ENCODE peak calls at places on chromosomes 16 and 17, in seven cellular contexts. One of them, this sample, is unnamed.

GRCh38 chr16:65745-66144 is 6.7 kb downstream of the RHBDF1 start:
- DNase-seq in HCT116: peak
- DNase-seq in DND-41: peak
- DNase-seq in PC-3: peak
- DNase-seq in HepG2: peak
- DNase-seq in keratinocyte: no peak
- DNase-seq in neural progenitor cell: peak
- DNase-seq in this sample: peak

GRCh38 chr17:6413073-6413472 is 21.8 kb downstream of the AIPL1 start:
- DNase-seq in HCT116: peak
- DNase-seq in DND-41: no peak
- DNase-seq in PC-3: peak
- DNase-seq in HepG2: peak
- DNase-seq in keratinocyte: no peak
- DNase-seq in neural progenitor cell: peak
- DNase-seq in this sample: peak

GRCh38 chr17:1021147-1021546 is 24.2 kb downstream of the TIMM22 start:
- DNase-seq in HCT116: no peak
- DNase-seq in DND-41: no peak
- DNase-seq in PC-3: no peak
- DNase-seq in HepG2: no peak
- DNase-seq in keratinocyte: no peak
- DNase-seq in neural progenitor cell: no peak
- DNase-seq in this sample: no peak

GRCh38 chr17:51627776-51628175 is 367.4 kb downstream of the UTP18 start:
- DNase-seq in HCT116: no peak
- DNase-seq in DND-41: no peak
- DNase-seq in PC-3: no peak
- DNase-seq in HepG2: no peak
- DNase-seq in keratinocyte: no peak
- DNase-seq in neural progenitor cell: no peak
- DNase-seq in this sample: no peak

GRCh38 chr16:30473231-30474061 is 904 bp downstream of the ITGAL start:
- DNase-seq in HCT116: no peak
- DNase-seq in DND-41: no peak
- DNase-seq in PC-3: no peak
- DNase-seq in HepG2: no peak
- DNase-seq in keratinocyte: no peak
- DNase-seq in neural progenitor cell: no peak
- DNase-seq in this sample: no peak

GRCh38 chr17:40340880-40341807 is 23.4 kb downstream of the GJD3 start:
- DNase-seq in HCT116: peak
- DNase-seq in DND-41: peak
- DNase-seq in PC-3: peak
- DNase-seq in HepG2: peak
- DNase-seq in keratinocyte: no peak
- DNase-seq in neural progenitor cell: peak
- DNase-seq in this sample: peak

GRCh38 chr16:4179763-4180260 is 62.1 kb downstream of the SRL start:
- DNase-seq in HCT116: no peak
- DNase-seq in DND-41: no peak
- DNase-seq in PC-3: no peak
- DNase-seq in HepG2: no peak
- DNase-seq in keratinocyte: no peak
- DNase-seq in neural progenitor cell: no peak
- DNase-seq in this sample: no peak

GRCh38 chr17:17983776-17984175 is 11.1 kb downstream of the DRC3 start:
- DNase-seq in HCT116: no peak
- DNase-seq in DND-41: no peak
- DNase-seq in PC-3: no peak
- DNase-seq in HepG2: no peak
- DNase-seq in keratinocyte: no peak
- DNase-seq in neural progenitor cell: no peak
- DNase-seq in this sample: no peak

GRCh38 chr17:78322858-78323455 is 36.9 kb downstream of the SOCS3 start:
- DNase-seq in HCT116: no peak
- DNase-seq in DND-41: no peak
- DNase-seq in PC-3: no peak
- DNase-seq in HepG2: no peak
- DNase-seq in keratinocyte: no peak
- DNase-seq in neural progenitor cell: no peak
- DNase-seq in this sample: no peak

GRCh38 chr17:9958586-9959281 is 53.7 kb upstream of the RCVRN start:
- DNase-seq in HCT116: no peak
- DNase-seq in DND-41: no peak
- DNase-seq in PC-3: no peak
- DNase-seq in HepG2: no peak
- DNase-seq in keratinocyte: no peak
- DNase-seq in neural progenitor cell: peak
- DNase-seq in this sample: no peak

GRCh38 chr17:65749479-65749878 is 188.0 kb upstream of the AXIN2 start:
- DNase-seq in HCT116: peak
- DNase-seq in DND-41: no peak
- DNase-seq in PC-3: peak
- DNase-seq in HepG2: peak
- DNase-seq in keratinocyte: peak
- DNase-seq in neural progenitor cell: no peak
- DNase-seq in this sample: no peak

GRCh38 chr16:72042157-72042660 is 12.1 kb upstream of the HP start:
- DNase-seq in HCT116: no peak
- DNase-seq in DND-41: no peak
- DNase-seq in PC-3: no peak
- DNase-seq in HepG2: peak
- DNase-seq in keratinocyte: no peak
- DNase-seq in neural progenitor cell: no peak
- DNase-seq in this sample: no peak

GRCh38 chr17:32100971-32101631 is 41.2 kb upstream of the RHOT1 start:
- DNase-seq in HCT116: no peak
- DNase-seq in DND-41: no peak
- DNase-seq in PC-3: peak
- DNase-seq in HepG2: no peak
- DNase-seq in keratinocyte: no peak
- DNase-seq in neural progenitor cell: no peak
- DNase-seq in this sample: no peak

GRCh38 chr17:45248132-45248936 is 13.6 kb downstream of the SPATA32 start:
- DNase-seq in HCT116: no peak
- DNase-seq in DND-41: peak
- DNase-seq in PC-3: peak
- DNase-seq in HepG2: no peak
- DNase-seq in keratinocyte: no peak
- DNase-seq in neural progenitor cell: peak
- DNase-seq in this sample: peak

GRCh38 chr16:78770353-78771091 is 671.1 kb downstream of the WWOX start:
- DNase-seq in HCT116: no peak
- DNase-seq in DND-41: peak
- DNase-seq in PC-3: peak
- DNase-seq in HepG2: peak
- DNase-seq in keratinocyte: no peak
- DNase-seq in neural progenitor cell: peak
- DNase-seq in this sample: peak

GRCh38 chr16:77789646-77790370 is 1.4 kb downstream of the VAT1L start:
- DNase-seq in HCT116: no peak
- DNase-seq in DND-41: no peak
- DNase-seq in PC-3: no peak
- DNase-seq in HepG2: no peak
- DNase-seq in keratinocyte: no peak
- DNase-seq in neural progenitor cell: peak
- DNase-seq in this sample: no peak

GRCh38 chr17:8012996-8013640 is 10.7 kb downstream of the GUCY2D start:
- DNase-seq in HCT116: no peak
- DNase-seq in DND-41: no peak
- DNase-seq in PC-3: no peak
- DNase-seq in HepG2: no peak
- DNase-seq in keratinocyte: no peak
- DNase-seq in neural progenitor cell: no peak
- DNase-seq in this sample: no peak

GRCh38 chr17:76247304-76247703 is 7.0 kb upstream of the RNF157 start:
- DNase-seq in HCT116: no peak
- DNase-seq in DND-41: no peak
- DNase-seq in PC-3: no peak
- DNase-seq in HepG2: no peak
- DNase-seq in keratinocyte: no peak
- DNase-seq in neural progenitor cell: no peak
- DNase-seq in this sample: no peak

GRCh38 chr16:2810651-2811050 is 6.4 kb upstream of the PRSS21 start:
- DNase-seq in HCT116: no peak
- DNase-seq in DND-41: no peak
- DNase-seq in PC-3: no peak
- DNase-seq in HepG2: no peak
- DNase-seq in keratinocyte: no peak
- DNase-seq in neural progenitor cell: no peak
- DNase-seq in this sample: no peak

GRCh38 chr16:88558457-88559442 is 11.5 kb upstream of the ZC3H18 start:
- DNase-seq in HCT116: peak
- DNase-seq in DND-41: no peak
- DNase-seq in PC-3: peak
- DNase-seq in HepG2: peak
- DNase-seq in keratinocyte: no peak
- DNase-seq in neural progenitor cell: peak
- DNase-seq in this sample: peak

GRCh38 chr17:4735825-4736651 is 3.6 kb upstream of the ZMYND15 start:
- DNase-seq in HCT116: no peak
- DNase-seq in DND-41: no peak
- DNase-seq in PC-3: no peak
- DNase-seq in HepG2: no peak
- DNase-seq in keratinocyte: no peak
- DNase-seq in neural progenitor cell: no peak
- DNase-seq in this sample: no peak

GRCh38 chr17:60627113-60627512 is 27.1 kb downstream of the PPM1D start:
- DNase-seq in HCT116: no peak
- DNase-seq in DND-41: no peak
- DNase-seq in PC-3: no peak
- DNase-seq in HepG2: peak
- DNase-seq in keratinocyte: no peak
- DNase-seq in neural progenitor cell: no peak
- DNase-seq in this sample: no peak

GRCh38 chr16:71461686-71462648 is at the start of gene ZNF23:
- DNase-seq in HCT116: peak
- DNase-seq in DND-41: peak
- DNase-seq in PC-3: peak
- DNase-seq in HepG2: peak
- DNase-seq in keratinocyte: no peak
- DNase-seq in neural progenitor cell: peak
- DNase-seq in this sample: peak

GRCh38 chr17:19867654-19868395 is at the start of gene ULK2:
- DNase-seq in HCT116: peak
- DNase-seq in DND-41: no peak
- DNase-seq in PC-3: peak
- DNase-seq in HepG2: no peak
- DNase-seq in keratinocyte: peak
- DNase-seq in neural progenitor cell: peak
- DNase-seq in this sample: peak
- H3K4me3 ChIP-seq in HCT116: peak
- H3K4me3 ChIP-seq in DND-41: no peak
- H3K4me3 ChIP-seq in PC-3: peak
- H3K4me3 ChIP-seq in HepG2: peak
- H3K4me3 ChIP-seq in keratinocyte: peak
- H3K4me3 ChIP-seq in neural progenitor cell: peak
- H3K4me3 ChIP-seq in this sample: peak

GRCh38 chr16:67151431-67152097 is 766 bp upstream of the B3GNT9 start:
- DNase-seq in HCT116: no peak
- DNase-seq in DND-41: no peak
- DNase-seq in PC-3: no peak
- DNase-seq in HepG2: no peak
- DNase-seq in keratinocyte: no peak
- DNase-seq in neural progenitor cell: peak
- DNase-seq in this sample: no peak
- H2AFZ ChIP-seq in HCT116: no peak
- H2AFZ ChIP-seq in DND-41: no peak
- H2AFZ ChIP-seq in PC-3: peak
- H2AFZ ChIP-seq in HepG2: no peak
- H2AFZ ChIP-seq in keratinocyte: no peak
- H2AFZ ChIP-seq in neural progenitor cell: peak
- H2AFZ ChIP-seq in this sample: peak

GRCh38 chr16:19167710-19168172 is 299 bp upstream of the SYT17 start:
- DNase-seq in HCT116: peak
- DNase-seq in DND-41: no peak
- DNase-seq in PC-3: peak
- DNase-seq in HepG2: peak
- DNase-seq in keratinocyte: no peak
- DNase-seq in neural progenitor cell: peak
- DNase-seq in this sample: peak
- H3K4me3 ChIP-seq in HCT116: peak
- H3K4me3 ChIP-seq in DND-41: no peak
- H3K4me3 ChIP-seq in PC-3: peak
- H3K4me3 ChIP-seq in HepG2: peak
- H3K4me3 ChIP-seq in keratinocyte: no peak
- H3K4me3 ChIP-seq in neural progenitor cell: peak
- H3K4me3 ChIP-seq in this sample: peak

GRCh38 chr17:77306790-77307478 is 166.2 kb downstream of the SEC14L1 start:
- DNase-seq in HCT116: no peak
- DNase-seq in DND-41: no peak
- DNase-seq in PC-3: no peak
- DNase-seq in HepG2: peak
- DNase-seq in keratinocyte: no peak
- DNase-seq in neural progenitor cell: no peak
- DNase-seq in this sample: peak

GRCh38 chr17:77306048-77306789 is 165.4 kb downstream of the SEC14L1 start:
- DNase-seq in HCT116: no peak
- DNase-seq in DND-41: no peak
- DNase-seq in PC-3: no peak
- DNase-seq in HepG2: no peak
- DNase-seq in keratinocyte: no peak
- DNase-seq in neural progenitor cell: no peak
- DNase-seq in this sample: no peak

GRCh38 chr17:77304051-77304745 is 163.4 kb downstream of the SEC14L1 start:
- DNase-seq in HCT116: no peak
- DNase-seq in DND-41: no peak
- DNase-seq in PC-3: no peak
- DNase-seq in HepG2: no peak
- DNase-seq in keratinocyte: no peak
- DNase-seq in neural progenitor cell: no peak
- DNase-seq in this sample: no peak

GRCh38 chr17:77303620-77304019 is 162.9 kb downstream of the SEC14L1 start:
- DNase-seq in HCT116: no peak
- DNase-seq in DND-41: no peak
- DNase-seq in PC-3: no peak
- DNase-seq in HepG2: no peak
- DNase-seq in keratinocyte: no peak
- DNase-seq in neural progenitor cell: no peak
- DNase-seq in this sample: no peak

DNA sequence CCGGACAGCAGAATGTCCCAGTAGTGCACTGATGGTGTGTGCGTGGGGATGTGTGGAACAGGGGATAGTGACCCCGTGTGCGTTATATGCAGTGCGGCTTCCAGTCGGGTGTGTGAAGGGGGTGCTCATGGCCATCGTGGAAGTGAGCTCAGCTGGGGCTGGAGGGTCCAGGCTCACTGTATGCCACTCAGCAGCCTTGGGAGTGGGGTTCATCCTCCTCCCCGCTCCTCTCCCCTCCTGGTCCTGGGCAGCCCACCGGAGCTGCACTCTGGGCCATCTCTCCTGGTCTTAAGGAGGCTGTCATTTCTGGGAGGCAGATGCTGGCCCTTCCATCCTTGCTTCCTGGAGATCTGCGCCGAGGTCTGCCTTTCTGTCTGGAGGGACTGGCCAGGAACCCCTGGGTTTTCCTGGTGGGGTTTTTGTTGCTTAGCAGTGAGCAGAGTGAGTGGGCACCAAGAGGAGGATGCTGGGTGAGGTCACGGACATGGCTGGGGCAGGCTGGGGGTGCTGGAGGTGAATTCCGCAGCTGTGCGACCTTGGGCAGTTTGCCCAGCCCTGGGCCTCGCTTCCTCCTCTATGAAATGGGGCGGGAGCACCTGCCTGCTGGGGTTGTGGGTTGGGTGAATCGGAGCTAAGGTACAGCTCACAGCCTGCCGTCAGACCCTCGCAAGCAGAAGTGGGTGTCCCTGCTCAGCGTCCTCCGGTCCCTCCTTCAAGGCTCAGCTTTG is 164.1 kb downstream of the SEC14L1 start:
- DNase-seq in HCT116: no peak
- DNase-seq in DND-41: no peak
- DNase-seq in PC-3: no peak
- DNase-seq in HepG2: peak
- DNase-seq in keratinocyte: no peak
- DNase-seq in neural progenitor cell: no peak
- DNase-seq in this sample: no peak
- H2AFZ ChIP-seq in HCT116: no peak
- H2AFZ ChIP-seq in DND-41: no peak
- H2AFZ ChIP-seq in PC-3: no peak
- H2AFZ ChIP-seq in HepG2: no peak
- H2AFZ ChIP-seq in keratinocyte: no peak
- H2AFZ ChIP-seq in neural progenitor cell: no peak
- H2AFZ ChIP-seq in this sample: no peak

This sample was measured in hepatocyte.